ENCODE peak calls at places on chromosomes 4 and X, in ten cellular contexts. One of them, this sample, is unnamed.

GRCh38 chr4:118752551-118752950 is 67.4 kb downstream of the METTL14 start:
- DNase-seq in colonic mucosa: no peak
- DNase-seq in tibial nerve: no peak
- DNase-seq in fibroblast of the aortic adventitia: peak; percentile 48
- DNase-seq in GOT3: no peak
- DNase-seq in fibroblast of pulmonary artery: no peak
- DNase-seq in NCI-H82: no peak
- DNase-seq in GM04504: no peak
- DNase-seq in MV-4-11: no peak
- DNase-seq in keratinocyte: no peak
- DNase-seq in this sample: no peak

GRCh38 chr4:128449251-128449650 is 161.6 kb upstream of the PGRMC2 start:
- DNase-seq in colonic mucosa: no peak
- DNase-seq in tibial nerve: no peak
- DNase-seq in fibroblast of the aortic adventitia: no peak
- DNase-seq in GOT3: no peak
- DNase-seq in fibroblast of pulmonary artery: no peak
- DNase-seq in NCI-H82: no peak
- DNase-seq in GM04504: no peak
- DNase-seq in MV-4-11: no peak
- DNase-seq in keratinocyte: no peak
- DNase-seq in this sample: no peak

GRCh38 chr4:4439782-4440181 is 52.9 kb downstream of the NSG1 start:
- DNase-seq in colonic mucosa: no peak
- DNase-seq in tibial nerve: no peak
- DNase-seq in fibroblast of the aortic adventitia: no peak
- DNase-seq in GOT3: no peak
- DNase-seq in fibroblast of pulmonary artery: no peak
- DNase-seq in NCI-H82: peak; percentile 67
- DNase-seq in GM04504: no peak
- DNase-seq in MV-4-11: no peak
- DNase-seq in keratinocyte: no peak
- DNase-seq in this sample: no peak

GRCh38 chr4:8739820-8740665 is 131.6 kb downstream of the HMX1 start:
- DNase-seq in colonic mucosa: no peak
- DNase-seq in tibial nerve: no peak
- DNase-seq in fibroblast of the aortic adventitia: no peak
- DNase-seq in GOT3: no peak
- DNase-seq in fibroblast of pulmonary artery: no peak
- DNase-seq in NCI-H82: no peak
- DNase-seq in GM04504: no peak
- DNase-seq in MV-4-11: no peak
- DNase-seq in keratinocyte: no peak
- DNase-seq in this sample: peak; percentile 20

GRCh38 chr4:128427832-128428366 is 140.3 kb upstream of the PGRMC2 start:
- DNase-seq in colonic mucosa: peak; percentile 57
- DNase-seq in tibial nerve: no peak
- DNase-seq in fibroblast of the aortic adventitia: peak; percentile 84
- DNase-seq in GOT3: no peak
- DNase-seq in fibroblast of pulmonary artery: peak; percentile 86
- DNase-seq in NCI-H82: peak; percentile 77
- DNase-seq in GM04504: peak; percentile 28
- DNase-seq in MV-4-11: peak; percentile 66
- DNase-seq in keratinocyte: peak; percentile 67
- DNase-seq in this sample: peak; percentile 49

GRCh38 chrX:68936608-68937007 is 107.8 kb downstream of the EFNB1 start:
- DNase-seq in colonic mucosa: no peak
- DNase-seq in tibial nerve: no peak
- DNase-seq in fibroblast of the aortic adventitia: peak; percentile 82
- DNase-seq in GOT3: no peak
- DNase-seq in fibroblast of pulmonary artery: peak; percentile 81
- DNase-seq in NCI-H82: no peak
- DNase-seq in GM04504: peak; percentile 60
- DNase-seq in MV-4-11: no peak
- DNase-seq in keratinocyte: peak; percentile 62
- DNase-seq in this sample: peak; percentile 22

GRCh38 chr4:184843984-184844554 is 18.3 kb upstream of the ACSL1 start:
- DNase-seq in colonic mucosa: no peak
- DNase-seq in tibial nerve: no peak
- DNase-seq in fibroblast of the aortic adventitia: no peak
- DNase-seq in GOT3: no peak
- DNase-seq in fibroblast of pulmonary artery: peak; percentile 14
- DNase-seq in NCI-H82: no peak
- DNase-seq in GM04504: no peak
- DNase-seq in MV-4-11: no peak
- DNase-seq in keratinocyte: no peak
- DNase-seq in this sample: no peak

GRCh38 chrX:143854006-143854405 is 29.9 kb upstream of the UBE2NL start:
- DNase-seq in colonic mucosa: no peak
- DNase-seq in tibial nerve: no peak
- DNase-seq in fibroblast of the aortic adventitia: peak; percentile 40
- DNase-seq in GOT3: no peak
- DNase-seq in fibroblast of pulmonary artery: peak; percentile 49
- DNase-seq in NCI-H82: no peak
- DNase-seq in GM04504: no peak
- DNase-seq in MV-4-11: peak; percentile 27
- DNase-seq in keratinocyte: peak; percentile 1
- DNase-seq in this sample: no peak

This sample was measured in stomach.